ENCODE peak calls at places on chromosomes 11 and 22, in nine cellular contexts. Q is adrenal gland, S is esophagus muscularis mucosa, L is IMR-90, N is prostate gland, Z is esophagus squamous epithelium, K is transverse colon, Y is breast epithelium, B is ovary. A is an unnamed sample. For H3K4me1, the result is how much of the 10 kb centered on the place peaks cover.

GRCh38 chr11:104090767-104091166 is 54.3 kb downstream of the DDI1 start:
- DNase-seq in Q (no peak), S (no peak), L (no peak), N (no peak), Z (no peak), K (no peak), Y (no peak), B (no peak), A (no peak)

GRCh38 chr22:19849800-19850481 is 4.7 kb downstream of the GNB1L start:
- DNase-seq in Q (no peak), S (no peak), L (no peak), N (peak), Z (no peak), K (no peak), Y (peak), B (no peak), A (no peak)

GRCh38 chr22:25848954-25849353 is 107.0 kb downstream of the MYO18B start:
- DNase-seq in Q (no peak), S (no peak), L (no peak), N (no peak), Z (no peak), K (no peak), Y (no peak), B (no peak), A (no peak)

GRCh38 chr11:73659961-73660360 is 13.6 kb downstream of the PLEKHB1 start:
- DNase-seq in Q (no peak), S (no peak), L (no peak), N (no peak), Z (no peak), K (peak), Y (no peak), B (no peak), A (no peak)

GRCh38 chr11:11975201-11976092 is 33.0 kb downstream of the DKK3 start:
- DNase-seq in Q (no peak), S (no peak), L (no peak), N (no peak), Z (no peak), K (no peak), Y (peak), B (no peak), A (no peak)

GRCh38 chr11:2213890-2214526 is 42.4 kb upstream of the TH start:
- DNase-seq in Q (no peak), S (peak), L (no peak), N (no peak), Z (no peak), K (no peak), Y (peak), B (no peak), A (no peak)

GRCh38 chr11:64164392-64165312 is 1.3 kb downstream of the MACROD1 start:
- DNase-seq in Q (peak), S (no peak), L (no peak), N (peak), Z (no peak), K (peak), Y (no peak), B (no peak), A (no peak)

GRCh38 chr22:44340271-44341239 is 27.8 kb upstream of the SHISAL1 start:
- DNase-seq in Q (no peak), S (no peak), L (no peak), N (no peak), Z (no peak), K (no peak), Y (no peak), B (no peak), A (no peak)

GRCh38 chr11:1762537-1763302 is 1.0 kb downstream of the CTSD start:
- DNase-seq in Q (peak), S (no peak), L (no peak), N (peak), Z (no peak), K (peak), Y (peak), B (peak), A (no peak)

GRCh38 chr11:14809466-14809865 is 82.6 kb downstream of the CYP2R1 start:
- DNase-seq in Q (no peak), S (no peak), L (peak), N (no peak), Z (no peak), K (no peak), Y (no peak), B (no peak), A (no peak)

GRCh38 chr11:15663778-15664218 is 549.1 kb downstream of the INSC start:
- DNase-seq in Q (peak), S (peak), L (no peak), N (no peak), Z (no peak), K (no peak), Y (no peak), B (no peak), A (no peak)

GRCh38 chr11:108034034-108034433 is 25.3 kb downstream of the CUL5 start:
- DNase-seq in Q (no peak), S (no peak), L (no peak), N (no peak), Z (no peak), K (no peak), Y (no peak), B (no peak), A (no peak)

GRCh38 chr11:57900315-57900714 is 123.4 kb upstream of the OR9Q1 start:
- DNase-seq in Q (no peak), S (no peak), L (no peak), N (no peak), Z (no peak), K (peak), Y (no peak), B (no peak), A (no peak)

GRCh38 chr11:125261471-125262087 is 97.0 kb downstream of the PKNOX2 start:
- DNase-seq in Q (no peak), S (no peak), L (no peak), N (no peak), Z (no peak), K (no peak), Y (no peak), B (peak), A (no peak)

GRCh38 chr11:6284250-6284649 is 24.6 kb downstream of the CCKBR start:
- DNase-seq in Q (no peak), S (no peak), L (no peak), N (no peak), Z (no peak), K (no peak), Y (no peak), B (no peak), A (no peak)

GRCh38 chr11:106047636-106048035 is 25.6 kb upstream of the MSANTD4 start:
- DNase-seq in Q (no peak), S (no peak), L (no peak), N (no peak), Z (no peak), K (no peak), Y (no peak), B (no peak), A (no peak)

GRCh38 chr11:60798631-60799030 is 13.5 kb downstream of the MS4A10 start:
- DNase-seq in Q (no peak), S (no peak), L (no peak), N (no peak), Z (no peak), K (no peak), Y (no peak), B (no peak), A (no peak)

GRCh38 chr11:120608061-120608460 is 96.5 kb downstream of the GRIK4 start:
- DNase-seq in Q (no peak), S (no peak), L (no peak), N (no peak), Z (no peak), K (no peak), Y (no peak), B (no peak), A (no peak)

GRCh38 chr11:78040691-78041379 is 17.8 kb upstream of the KCTD14 start:
- DNase-seq in Q (no peak), S (no peak), L (no peak), N (no peak), Z (no peak), K (no peak), Y (no peak), B (no peak), A (no peak)
- TF ChIP-seq POLR2A in Q (no peak), S (no peak), L (no peak), N (no peak), Z (no peak), K (no peak), Y (no peak), B (no peak), A (no peak)

GRCh38 chr11:75526192-75526541 is 426 bp upstream of the GDPD5 start:
- DNase-seq in Q (no peak), S (no peak), L (no peak), N (no peak), Z (no peak), K (no peak), Y (no peak), B (no peak), A (no peak)

GRCh38 chr11:75523189-75523588 is 2.6 kb downstream of the GDPD5 start:
- DNase-seq in Q (no peak), S (no peak), L (no peak), N (no peak), Z (no peak), K (no peak), Y (no peak), B (no peak), A (no peak)

GRCh38 chr11:75523811-75524401 is 1.8 kb downstream of the GDPD5 start:
- DNase-seq in Q (no peak), S (no peak), L (no peak), N (no peak), Z (no peak), K (no peak), Y (no peak), B (no peak), A (no peak)

GRCh38 chr11:75525433-75526191 is at the start of gene GDPD5:
- DNase-seq in Q (peak), S (peak), L (peak), N (peak), Z (peak), K (peak), Y (peak), B (peak), A (peak)

DNA sequence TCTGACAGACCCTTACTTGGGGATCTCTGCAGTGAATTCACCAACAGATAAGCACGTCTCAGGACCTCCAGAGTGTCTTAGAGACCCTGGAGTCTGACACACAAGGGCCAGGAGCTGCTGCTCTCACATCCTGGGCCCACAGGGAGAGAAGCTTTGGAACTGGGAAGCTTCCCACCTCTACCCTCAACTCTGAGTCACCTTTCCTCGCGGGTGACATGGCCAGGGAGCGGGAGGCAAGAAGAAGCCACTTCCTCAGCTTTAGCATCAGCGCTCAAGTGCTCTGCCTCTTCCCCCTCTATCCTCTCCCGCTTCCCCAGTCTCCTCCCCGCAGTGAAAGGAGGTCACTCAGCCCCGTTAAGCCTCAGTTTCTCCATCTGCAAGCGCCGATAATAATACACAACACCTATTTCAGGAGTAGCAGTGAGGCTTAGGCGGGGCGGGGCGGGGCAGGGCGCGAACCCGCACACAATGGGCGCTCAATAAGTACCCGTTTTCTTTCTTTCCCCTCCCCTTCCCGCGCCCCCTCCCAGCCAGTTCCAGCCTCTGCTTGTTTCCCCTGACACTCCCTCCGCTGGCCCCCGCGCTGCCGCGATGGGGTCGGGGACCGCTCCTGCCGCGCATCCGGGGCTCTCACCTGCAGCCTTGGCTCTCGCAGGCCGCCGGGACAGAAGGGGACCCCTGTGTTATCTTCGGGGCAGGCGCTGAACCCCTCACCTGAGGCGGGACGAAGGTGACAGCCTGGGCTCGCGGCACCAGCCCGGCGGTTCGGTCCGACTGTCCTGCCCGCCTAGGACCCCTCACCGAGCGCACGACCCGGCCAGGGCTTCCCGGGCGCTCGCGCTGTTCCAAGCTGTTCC is 937 bp downstream of the GDPD5 start:
- DNase-seq in Q (peak), S (no peak), L (peak), N (no peak), Z (no peak), K (peak), Y (no peak), B (no peak), A (no peak)
- H3K27ac ChIP-seq in Q (no peak), S (peak), L (peak), N (peak), Z (peak), K (no peak), Y (peak), B (no peak), A (peak)

GRCh38 chr11:76657139-76657823 is 13.3 kb downstream of the LRRC32 start:
- DNase-seq in Q (peak), S (no peak), L (no peak), N (no peak), Z (no peak), K (no peak), Y (no peak), B (no peak), A (no peak)

GRCh38 chr11:76655466-76656086 is 15.0 kb downstream of the LRRC32 start:
- DNase-seq in Q (peak), S (no peak), L (no peak), N (no peak), Z (no peak), K (no peak), Y (no peak), B (no peak), A (no peak)

GRCh38 chr11:76654980-76655379 is 15.6 kb downstream of the LRRC32 start:
- DNase-seq in Q (peak), S (no peak), L (no peak), N (no peak), Z (no peak), K (no peak), Y (no peak), B (no peak), A (no peak)

GRCh38 chr11:76656571-76657081 is 13.9 kb downstream of the LRRC32 start:
- DNase-seq in Q (peak), S (no peak), L (no peak), N (no peak), Z (no peak), K (no peak), Y (no peak), B (no peak), A (no peak)

DNA sequence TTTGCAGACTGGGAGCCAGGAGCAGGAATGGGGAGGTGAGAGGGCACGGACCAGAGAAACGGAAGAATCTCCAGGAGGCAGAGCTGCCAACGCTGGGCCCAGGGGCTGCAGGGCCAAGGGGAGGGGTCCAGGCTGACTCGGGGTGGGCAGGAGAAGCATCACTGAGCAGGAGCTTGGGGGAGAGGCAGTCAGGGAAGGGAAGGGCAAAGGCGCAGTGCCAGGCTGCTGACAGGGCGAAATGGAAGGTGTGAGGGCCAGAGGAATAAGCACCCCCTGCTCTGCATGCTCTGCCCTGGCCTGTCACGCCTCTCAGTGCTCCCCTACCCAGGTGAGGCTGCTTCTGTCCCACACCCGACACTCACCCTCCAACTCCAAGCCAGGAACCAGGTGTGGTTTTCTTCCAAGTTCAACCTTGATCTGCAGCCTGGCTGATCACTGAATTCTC is 14.4 kb downstream of the LRRC32 start:
- DNase-seq in Q (peak), S (no peak), L (no peak), N (no peak), Z (no peak), K (no peak), Y (no peak), B (no peak), A (no peak)
- H3K4me1 ChIP-seq in Q (under half), S (under half), L (under half), N (under half), Z (under half), K (under half), Y (under half), B (under half), A (under half)

GRCh38 chr11:86736303-86737143 is 63.8 kb upstream of the PRSS23 start:
- DNase-seq in Q (no peak), S (no peak), L (no peak), N (no peak), Z (no peak), K (no peak), Y (no peak), B (no peak), A (no peak)

GRCh38 chr11:86737223-86737622 is 63.1 kb upstream of the PRSS23 start:
- DNase-seq in Q (no peak), S (no peak), L (no peak), N (no peak), Z (no peak), K (no peak), Y (no peak), B (no peak), A (no peak)

GRCh38 chr11:86737752-86738151 is 62.6 kb upstream of the PRSS23 start:
- DNase-seq in Q (no peak), S (no peak), L (peak), N (no peak), Z (no peak), K (no peak), Y (no peak), B (no peak), A (no peak)

GRCh38 chr11:86738615-86739014 is 61.7 kb upstream of the PRSS23 start:
- DNase-seq in Q (no peak), S (no peak), L (no peak), N (no peak), Z (no peak), K (no peak), Y (no peak), B (no peak), A (no peak)

GRCh38 chr11:86735462-86736302 is 63.3 kb upstream of the ME3 start:
- DNase-seq in Q (no peak), S (no peak), L (peak), N (no peak), Z (no peak), K (no peak), Y (no peak), B (no peak), A (no peak)
- TF ChIP-seq POLR2A in Q (no peak), S (no peak), L (no peak), N (no peak), Z (no peak), K (no peak), Y (no peak), B (no peak), A (no peak)

GRCh38 chr11:114251797-114252327 is 44.3 kb upstream of the NNMT start:
- DNase-seq in Q (no peak), S (no peak), L (no peak), N (no peak), Z (no peak), K (no peak), Y (no peak), B (peak), A (no peak)
- H3K27ac ChIP-seq in Q (no peak), S (peak), L (no peak), N (peak), Z (peak), K (peak), Y (no peak), B (no peak), A (peak)

DNA sequence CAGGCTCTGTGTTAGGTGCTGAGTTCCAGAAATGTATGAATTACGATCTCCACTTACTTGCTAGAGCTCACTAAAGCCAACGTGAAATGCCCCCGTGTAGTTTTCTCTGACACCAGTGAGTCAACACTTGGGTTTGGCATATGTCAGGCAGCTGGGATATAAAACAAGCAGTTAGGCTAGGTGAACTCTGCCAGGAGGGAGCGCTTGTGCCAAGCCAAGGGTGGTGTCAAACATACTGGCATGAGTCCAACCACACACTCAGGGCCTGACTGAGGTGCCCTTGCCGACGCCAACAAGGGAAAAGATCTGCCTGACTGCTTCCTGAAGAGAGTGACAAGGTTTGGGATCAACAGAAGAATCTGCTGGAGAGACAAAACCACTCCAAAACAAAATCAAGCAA is 167.8 kb upstream of the NARS2 start:
- DNase-seq in Q (no peak), S (no peak), L (peak), N (peak), Z (no peak), K (peak), Y (peak), B (no peak), A (no peak)
- H3K4me1 ChIP-seq in Q (under half), S (under half), L (under half), N (under half), Z (under half), K (under half), Y (under half), B (under half), A (under half)

DNA sequence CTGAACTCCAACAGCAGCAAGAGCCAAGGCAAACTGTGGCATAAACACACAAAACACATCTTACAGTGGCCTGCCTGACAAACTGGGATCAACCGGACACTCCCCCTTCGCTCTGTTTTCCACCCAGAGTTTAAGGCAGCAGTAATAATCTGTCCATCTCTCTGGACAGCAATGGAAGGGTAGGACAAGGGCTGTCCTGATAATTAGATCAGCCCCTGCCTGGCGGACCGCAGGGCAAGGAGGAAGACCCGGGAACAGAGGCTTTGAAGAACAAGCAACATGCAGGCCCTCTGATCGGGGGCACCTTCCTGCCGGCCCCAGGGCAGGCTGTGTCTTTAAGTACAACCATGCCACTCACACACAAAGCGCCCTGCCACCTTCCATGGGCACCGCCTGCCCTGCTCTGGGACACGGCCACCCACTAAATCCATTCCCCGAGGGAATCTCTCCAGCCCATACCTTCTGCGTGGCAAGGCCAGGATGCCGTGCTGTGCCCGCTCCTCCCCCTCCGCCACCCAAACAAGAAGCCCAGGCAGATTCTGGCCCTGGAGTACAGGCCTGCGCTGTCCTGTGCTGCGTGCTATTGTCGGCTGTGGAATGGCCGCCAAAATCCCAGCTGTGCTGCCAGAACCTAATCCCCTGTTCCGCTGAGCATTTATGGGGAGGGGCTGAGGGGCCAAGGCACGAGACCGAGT is 38.8 kb downstream of the NUMA1 start:
- DNase-seq in Q (peak), S (peak), L (peak), N (peak), Z (no peak), K (peak), Y (peak), B (peak), A (peak)
- TF ChIP-seq POLR2A in Q (peak), S (no peak), L (peak), N (peak), Z (no peak), K (peak), Y (no peak), B (peak), A (no peak)

DNA sequence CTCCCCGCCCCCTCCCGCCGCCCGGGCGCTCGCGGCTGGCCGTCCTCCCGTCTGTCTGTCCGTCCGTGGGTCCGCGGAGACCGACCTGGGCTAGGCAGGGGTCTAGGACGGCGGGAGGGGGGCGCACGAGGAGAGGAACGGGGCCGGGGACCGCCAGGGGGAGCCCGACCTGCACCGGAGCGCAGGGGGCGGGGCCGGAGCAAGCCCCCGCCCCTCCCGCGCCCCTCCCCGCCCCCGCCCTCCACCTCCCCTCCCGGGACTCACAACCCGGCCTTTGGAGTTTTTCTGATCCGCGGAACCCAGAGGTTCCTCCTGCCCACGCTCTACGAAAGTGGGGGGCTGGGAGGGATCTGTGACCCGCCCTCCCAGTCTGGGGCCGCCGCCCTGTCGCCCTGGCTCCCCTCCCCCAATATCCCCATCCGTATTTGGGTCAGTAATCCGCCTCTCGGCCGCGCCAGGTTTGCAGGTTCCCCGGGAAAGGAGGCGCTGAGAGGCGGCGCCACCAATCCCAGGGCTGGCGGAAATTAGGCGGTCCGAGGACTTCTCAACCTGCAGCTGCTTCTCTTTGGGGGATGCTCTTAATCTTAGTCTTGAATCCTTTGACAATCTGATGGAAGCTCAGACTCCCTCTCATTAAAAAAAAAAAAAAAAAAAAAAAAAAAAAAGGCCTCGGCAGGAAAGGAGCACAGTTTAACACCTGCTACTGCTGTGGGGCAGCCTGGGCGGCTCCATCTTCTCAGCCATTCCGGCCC is 922 bp upstream of the KCNJ11 start:
- DNase-seq in Q (peak), S (no peak), L (peak), N (peak), Z (no peak), K (peak), Y (peak), B (peak), A (no peak)
- H3K27ac ChIP-seq in Q (no peak), S (no peak), L (no peak), N (peak), Z (peak), K (peak), Y (peak), B (no peak), A (peak)